ENCODE peak calls at places on chromosomes 2 and 18, in eight cellular contexts. One of them, this sample, is unnamed.

GRCh38 chr2:33220533-33220932 is 255.9 kb upstream of the RASGRP3 start:
- DNase-seq in A549: no peak
- DNase-seq in pancreas: no peak
- DNase-seq in IMR-90: no peak
- DNase-seq in GM23248: no peak
- DNase-seq in breast epithelium: no peak
- DNase-seq in lower lobe of right lung: no peak
- DNase-seq in cardiac muscle cell: no peak
- DNase-seq in this sample: no peak

GRCh38 chr18:45958730-45959129 is 8.4 kb downstream of the EPG5 start:
- DNase-seq in lower lobe of right lung: no peak
- DNase-seq in IMR-90: peak; percentile 55
- DNase-seq in breast epithelium: no peak
- DNase-seq in pancreas: no peak
- DNase-seq in A549: no peak
- DNase-seq in GM23248: peak; percentile 34
- DNase-seq in cardiac muscle cell: no peak
- DNase-seq in this sample: no peak

GRCh38 chr18:29309352-29309751 is 1132.4 kb upstream of the CDH2 start:
- DNase-seq in GM23248: no peak
- DNase-seq in cardiac muscle cell: no peak
- DNase-seq in breast epithelium: no peak
- DNase-seq in pancreas: no peak
- DNase-seq in A549: no peak
- DNase-seq in IMR-90: no peak
- DNase-seq in lower lobe of right lung: no peak
- DNase-seq in this sample: no peak

GRCh38 chr2:109563294-109563693 is 50.5 kb downstream of the SEPTIN10 start:
- DNase-seq in cardiac muscle cell: no peak
- DNase-seq in IMR-90: peak; percentile 31
- DNase-seq in lower lobe of right lung: no peak
- DNase-seq in A549: no peak
- DNase-seq in pancreas: no peak
- DNase-seq in breast epithelium: no peak
- DNase-seq in GM23248: peak; percentile 40
- DNase-seq in this sample: no peak

GRCh38 chr2:156405586-156405985 is 30.6 kb upstream of the GPD2 start:
- DNase-seq in GM23248: peak; percentile 79
- DNase-seq in IMR-90: peak; percentile 16
- DNase-seq in pancreas: no peak
- DNase-seq in lower lobe of right lung: peak; percentile 76
- DNase-seq in breast epithelium: no peak
- DNase-seq in cardiac muscle cell: peak; percentile 22
- DNase-seq in A549: no peak
- DNase-seq in this sample: peak; percentile 62

GRCh38 chr18:51070545-51070944 is 40.5 kb downstream of the SMAD4 start:
- DNase-seq in GM23248: peak; percentile 87
- DNase-seq in lower lobe of right lung: no peak
- DNase-seq in pancreas: no peak
- DNase-seq in cardiac muscle cell: no peak
- DNase-seq in breast epithelium: no peak
- DNase-seq in A549: no peak
- DNase-seq in IMR-90: peak; percentile 93
- DNase-seq in this sample: no peak

GRCh38 chr2:195779491-195779890 is 122.5 kb downstream of the SLC39A10 start:
- DNase-seq in A549: no peak
- DNase-seq in cardiac muscle cell: no peak
- DNase-seq in breast epithelium: no peak
- DNase-seq in pancreas: no peak
- DNase-seq in IMR-90: no peak
- DNase-seq in lower lobe of right lung: no peak
- DNase-seq in GM23248: no peak
- DNase-seq in this sample: no peak

GRCh38 chr2:57906152-57906732 is 140.4 kb upstream of the VRK2 start:
- DNase-seq in cardiac muscle cell: peak; percentile 57
- DNase-seq in breast epithelium: no peak
- DNase-seq in IMR-90: peak; percentile 69
- DNase-seq in A549: peak; percentile 77
- DNase-seq in lower lobe of right lung: no peak
- DNase-seq in pancreas: no peak
- DNase-seq in GM23248: peak; percentile 77
- DNase-seq in this sample: no peak

GRCh38 chr2:161414385-161415040 is 1.6 kb upstream of the TBR1 start:
- DNase-seq in cardiac muscle cell: peak; percentile 67
- DNase-seq in A549: peak; percentile 29
- DNase-seq in IMR-90: peak; percentile 11
- DNase-seq in breast epithelium: no peak
- DNase-seq in lower lobe of right lung: no peak
- DNase-seq in pancreas: peak; percentile 39
- DNase-seq in GM23248: peak; percentile 67
- DNase-seq in this sample: peak; percentile 64

GRCh38 chr2:46150445-46150970 is 146.7 kb upstream of the EPAS1 start:
- DNase-seq in lower lobe of right lung: no peak
- DNase-seq in cardiac muscle cell: no peak
- DNase-seq in GM23248: no peak
- DNase-seq in IMR-90: no peak
- DNase-seq in pancreas: no peak
- DNase-seq in A549: no peak
- DNase-seq in breast epithelium: no peak
- DNase-seq in this sample: no peak

GRCh38 chr18:56563568-56563967 is 74.8 kb downstream of the TXNL1 start:
- DNase-seq in IMR-90: no peak
- DNase-seq in GM23248: no peak
- DNase-seq in cardiac muscle cell: peak; percentile 76
- DNase-seq in breast epithelium: no peak
- DNase-seq in A549: no peak
- DNase-seq in pancreas: no peak
- DNase-seq in lower lobe of right lung: no peak
- DNase-seq in this sample: peak; percentile 2

GRCh38 chr18:61322265-61322873 is 10.9 kb upstream of the CDH20 start:
- DNase-seq in lower lobe of right lung: no peak
- DNase-seq in pancreas: peak; percentile 38
- DNase-seq in IMR-90: peak; percentile 33
- DNase-seq in cardiac muscle cell: peak; percentile 78
- DNase-seq in breast epithelium: no peak
- DNase-seq in A549: peak; percentile 5
- DNase-seq in GM23248: peak; percentile 77
- DNase-seq in this sample: peak; percentile 38

GRCh38 chr2:116142828-116143227 is 1671.7 kb upstream of the DDX18 start:
- DNase-seq in A549: no peak
- DNase-seq in lower lobe of right lung: no peak
- DNase-seq in breast epithelium: no peak
- DNase-seq in pancreas: no peak
- DNase-seq in IMR-90: no peak
- DNase-seq in cardiac muscle cell: no peak
- DNase-seq in GM23248: no peak
- DNase-seq in this sample: no peak

GRCh38 chr18:74789078-74789477 is 191.4 kb downstream of the ZNF407 start:
- DNase-seq in A549: no peak
- DNase-seq in IMR-90: no peak
- DNase-seq in pancreas: no peak
- DNase-seq in cardiac muscle cell: no peak
- DNase-seq in breast epithelium: no peak
- DNase-seq in lower lobe of right lung: no peak
- DNase-seq in GM23248: no peak
- DNase-seq in this sample: no peak

GRCh38 chr2:105824446-105824845 is 79.7 kb downstream of the NCK2 start:
- DNase-seq in breast epithelium: no peak
- DNase-seq in pancreas: no peak
- DNase-seq in lower lobe of right lung: no peak
- DNase-seq in A549: no peak
- DNase-seq in GM23248: no peak
- DNase-seq in IMR-90: no peak
- DNase-seq in cardiac muscle cell: no peak
- DNase-seq in this sample: no peak

GRCh38 chr18:8801263-8801901 is 96.0 kb downstream of the MTCL1 start:
- DNase-seq in breast epithelium: no peak
- DNase-seq in lower lobe of right lung: no peak
- DNase-seq in cardiac muscle cell: peak; percentile 59
- DNase-seq in pancreas: no peak
- DNase-seq in A549: no peak
- DNase-seq in IMR-90: peak; percentile 98
- DNase-seq in GM23248: peak; percentile 87
- DNase-seq in this sample: no peak

GRCh38 chr2:68387408-68388350 is 22.6 kb downstream of the PLEK start:
- DNase-seq in pancreas: no peak
- DNase-seq in GM23248: no peak
- DNase-seq in breast epithelium: no peak
- DNase-seq in IMR-90: no peak
- DNase-seq in A549: no peak
- DNase-seq in cardiac muscle cell: no peak
- DNase-seq in lower lobe of right lung: no peak
- DNase-seq in this sample: no peak

GRCh38 chr18:49623571-49623970 is 61.7 kb downstream of the LIPG start:
- DNase-seq in lower lobe of right lung: no peak
- DNase-seq in pancreas: no peak
- DNase-seq in GM23248: no peak
- DNase-seq in IMR-90: no peak
- DNase-seq in breast epithelium: no peak
- DNase-seq in A549: no peak
- DNase-seq in cardiac muscle cell: no peak
- DNase-seq in this sample: no peak
- H3K4me1 ChIP-seq in lower lobe of right lung: no peaks in the 10 kb centered on the region
- H3K4me1 ChIP-seq in pancreas: no peaks in the 10 kb centered on the region
- H3K4me1 ChIP-seq in GM23248: peaks cover 7% of the 10 kb centered on the region
- H3K4me1 ChIP-seq in IMR-90: peaks cover 6% of the 10 kb centered on the region
- H3K4me1 ChIP-seq in breast epithelium: no peaks in the 10 kb centered on the region
- H3K4me1 ChIP-seq in A549: no peaks in the 10 kb centered on the region
- H3K4me1 ChIP-seq in cardiac muscle cell: no peaks in the 10 kb centered on the region
- H3K4me1 ChIP-seq in this sample: no peaks in the 10 kb centered on the region

GRCh38 chr2:112276954-112277353 is 1.6 kb downstream of the ZC3H6 start:
- DNase-seq in GM23248: no peak
- DNase-seq in A549: no peak
- DNase-seq in IMR-90: no peak
- DNase-seq in lower lobe of right lung: no peak
- DNase-seq in breast epithelium: no peak
- DNase-seq in cardiac muscle cell: no peak
- DNase-seq in pancreas: no peak
- DNase-seq in this sample: no peak
- H3K4me3 ChIP-seq in GM23248: peak overlapping the region; percentile 91
- H3K4me3 ChIP-seq in A549: peak overlapping the region; percentile 87
- H3K4me3 ChIP-seq in IMR-90: no peak overlapping the region
- H3K4me3 ChIP-seq in lower lobe of right lung: peak overlapping the region; percentile 85
- H3K4me3 ChIP-seq in breast epithelium: no peak overlapping the region
- H3K4me3 ChIP-seq in cardiac muscle cell: peak overlapping the region; percentile 52
- H3K4me3 ChIP-seq in pancreas: peak overlapping the region; percentile 86
- H3K4me3 ChIP-seq in this sample: peak overlapping the region; percentile 98

DNA sequence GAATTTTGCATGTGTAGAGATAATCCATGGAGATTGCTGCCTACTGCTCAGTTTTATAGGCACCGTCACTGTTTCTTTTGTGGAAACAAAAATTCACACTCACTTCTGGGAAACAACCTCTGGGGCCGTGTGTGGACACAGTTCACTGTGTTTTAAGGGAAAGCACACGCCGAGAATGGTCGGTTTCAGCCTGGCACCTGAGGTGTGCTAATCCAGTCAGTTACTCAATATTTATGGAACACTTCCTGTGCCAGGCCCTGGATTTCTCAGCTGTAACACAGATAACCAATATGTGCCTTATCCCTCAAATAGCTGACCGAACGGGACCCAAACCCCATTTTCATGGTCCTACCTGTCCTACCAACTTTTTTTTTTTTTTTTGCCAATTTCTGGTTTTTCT is 179.6 kb downstream of the MGAT5 start:
- DNase-seq in A549: no peak
- DNase-seq in lower lobe of right lung: no peak
- DNase-seq in IMR-90: no peak
- DNase-seq in GM23248: no peak
- DNase-seq in breast epithelium: no peak
- DNase-seq in pancreas: peak; percentile 60
- DNase-seq in cardiac muscle cell: no peak
- DNase-seq in this sample: no peak
- H3K4me1 ChIP-seq in A549: peaks cover 33% of the 10 kb centered on the region
- H3K4me1 ChIP-seq in lower lobe of right lung: no peaks in the 10 kb centered on the region
- H3K4me1 ChIP-seq in IMR-90: peaks cover 17% of the 10 kb centered on the region
- H3K4me1 ChIP-seq in GM23248: peaks cover 9% of the 10 kb centered on the region
- H3K4me1 ChIP-seq in breast epithelium: no peaks in the 10 kb centered on the region
- H3K4me1 ChIP-seq in pancreas: peaks cover 67% of the 10 kb centered on the region
- H3K4me1 ChIP-seq in cardiac muscle cell: peaks cover 8% of the 10 kb centered on the region
- H3K4me1 ChIP-seq in this sample: peaks cover 31% of the 10 kb centered on the region

GRCh38 chr2:237861875-237862527 is 2.6 kb downstream of the RAMP1 start:
- DNase-seq in lower lobe of right lung: no peak
- DNase-seq in pancreas: no peak
- DNase-seq in cardiac muscle cell: no peak
- DNase-seq in A549: no peak
- DNase-seq in breast epithelium: no peak
- DNase-seq in GM23248: peak; percentile 31
- DNase-seq in IMR-90: no peak
- DNase-seq in this sample: no peak

GRCh38 chr2:237859082-237859433 is 365 bp upstream of the RAMP1 start:
- DNase-seq in IMR-90: no peak
- DNase-seq in cardiac muscle cell: no peak
- DNase-seq in A549: no peak
- DNase-seq in pancreas: peak; percentile 52
- DNase-seq in GM23248: no peak
- DNase-seq in lower lobe of right lung: no peak
- DNase-seq in breast epithelium: no peak
- DNase-seq in this sample: no peak

GRCh38 chr2:237858294-237859081 is 935 bp upstream of the RAMP1 start:
- DNase-seq in IMR-90: peak; percentile 91
- DNase-seq in pancreas: peak; percentile 71
- DNase-seq in GM23248: peak; percentile 90
- DNase-seq in cardiac muscle cell: peak; percentile 84
- DNase-seq in breast epithelium: no peak
- DNase-seq in lower lobe of right lung: no peak
- DNase-seq in A549: peak; percentile 55
- DNase-seq in this sample: peak; percentile 69

GRCh38 chr2:237859533-237860272 is at the start of gene RAMP1:
- DNase-seq in IMR-90: peak; percentile 17
- DNase-seq in lower lobe of right lung: no peak
- DNase-seq in GM23248: peak; percentile 66
- DNase-seq in cardiac muscle cell: peak; percentile 53
- DNase-seq in A549: no peak
- DNase-seq in pancreas: peak; percentile 66
- DNase-seq in breast epithelium: no peak
- DNase-seq in this sample: no peak

DNA sequence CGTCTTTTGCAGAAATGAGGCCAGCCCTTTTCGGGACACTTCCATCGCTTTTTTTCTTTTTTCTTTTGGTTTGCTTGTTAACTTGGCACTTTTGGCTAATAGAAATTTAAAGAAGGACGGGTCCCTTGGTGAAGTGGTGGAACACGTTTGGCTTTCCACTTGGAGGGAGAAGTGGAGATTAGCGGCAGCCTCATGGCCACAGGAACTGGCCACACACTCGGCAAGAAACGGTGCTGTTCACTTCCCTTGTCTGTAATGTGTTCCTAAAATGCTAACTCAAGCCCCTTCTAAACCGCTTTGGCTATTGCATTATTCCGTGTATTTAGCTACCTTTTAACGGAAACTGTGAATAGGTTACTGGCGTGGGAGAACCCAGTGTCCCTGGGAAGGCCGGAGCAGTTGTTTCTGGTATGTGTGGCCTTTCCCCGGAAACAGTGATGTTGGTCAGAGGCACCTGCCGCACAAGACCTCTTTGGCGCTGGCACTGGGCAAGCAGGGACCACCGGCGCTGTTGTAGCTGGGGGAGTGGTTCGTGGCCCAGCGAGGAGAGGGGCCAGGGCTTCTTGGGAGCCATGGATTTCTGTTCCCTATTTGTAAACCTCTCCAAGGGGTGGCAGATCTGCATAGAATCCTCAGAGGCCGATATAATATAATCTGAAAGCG is 981 bp downstream of the RAMP1 start:
- DNase-seq in cardiac muscle cell: no peak
- DNase-seq in A549: no peak
- DNase-seq in lower lobe of right lung: no peak
- DNase-seq in GM23248: no peak
- DNase-seq in pancreas: peak; percentile 51
- DNase-seq in breast epithelium: no peak
- DNase-seq in IMR-90: no peak
- DNase-seq in this sample: no peak
- H3K4me3 ChIP-seq in cardiac muscle cell: peak overlapping the region; percentile 37
- H3K4me3 ChIP-seq in A549: no peak overlapping the region
- H3K4me3 ChIP-seq in lower lobe of right lung: peak overlapping the region; percentile 50
- H3K4me3 ChIP-seq in GM23248: peak overlapping the region; percentile 48
- H3K4me3 ChIP-seq in pancreas: peak overlapping the region; percentile 73
- H3K4me3 ChIP-seq in breast epithelium: peak overlapping the region; percentile 50
- H3K4me3 ChIP-seq in IMR-90: peak overlapping the region; percentile 42
- H3K4me3 ChIP-seq in this sample: peak overlapping the region; percentile 44

This sample was measured in Caco-2.